ENCODE peak calls at places on chromosomes 4 and X, in four cellular contexts. P, J, Q and M are unnamed samples.

GRCh38 chr4:189143255-189143654 is 797.4 kb upstream of the FRG1 start:
- DNase-seq in P (no peak), Q (no peak), J (no peak), M (no peak)

GRCh38 chr4:108794136-108794535 is 31.3 kb upstream of the ETNPPL start:
- DNase-seq in P (no peak), Q (no peak), J (peak), M (no peak)

GRCh38 chrX:12447448-12448154 is 309.3 kb downstream of the FRMPD4 start:
- DNase-seq in Q (no peak), J (peak), P (no peak), M (peak)

GRCh38 chr4:108681321-108681809 is 31.0 kb downstream of the OSTC start:
- DNase-seq in Q (no peak), P (no peak), J (no peak), M (peak)

GRCh38 chrX:154711264-154711663 is 39.6 kb downstream of the GAB3 start:
- DNase-seq in J (no peak), Q (no peak), P (no peak), M (no peak)

GRCh38 chr4:11427201-11427996 is 1.3 kb downstream of the HS3ST1 start:
- DNase-seq in J (no peak), Q (peak), P (peak), M (no peak)

GRCh38 chr4:140078366-140078765 is 75.6 kb downstream of the MAML3 start:
- DNase-seq in J (peak), Q (peak), P (no peak), M (peak)

GRCh38 chrX:11470231-11470630 is 177.0 kb downstream of the AMELX start:
- DNase-seq in P (no peak), Q (no peak), J (peak), M (peak)

GRCh38 chrX:20461576-20461975 is 194.9 kb upstream of the RPS6KA3 start:
- DNase-seq in Q (no peak), P (no peak), J (no peak), M (no peak)

GRCh38 chr4:140237616-140238352 is 83.8 kb upstream of the MAML3 start:
- DNase-seq in P (peak), Q (peak), J (peak), M (peak)

GRCh38 chr4:40314951-40315350 is 20.2 kb upstream of the CHRNA9 start:
- DNase-seq in P (no peak), Q (no peak), J (no peak), M (no peak)

GRCh38 chr4:103137446-103137827 is 37.8 kb upstream of the BDH2 start:
- DNase-seq in P (no peak), J (peak), Q (no peak), M (peak)

GRCh38 chr4:3462790-3463415 is at the start of gene DOK7:
- DNase-seq in Q (peak), J (no peak), P (no peak), M (no peak)

GRCh38 chr4:19227701-19228100 is 1024.0 kb upstream of the SLIT2 start:
- DNase-seq in J (peak), P (no peak), Q (no peak), M (no peak)

GRCh38 chr4:186725422-186726149 is 1.9 kb upstream of the FAT1 start:
- DNase-seq in Q (peak), P (no peak), J (peak), M (peak)

GRCh38 chrX:12971282-12972003 is 3.5 kb upstream of the TMSB4X start:
- DNase-seq in P (peak), Q (no peak), J (no peak), M (no peak)

GRCh38 chr4:87505862-87506261 is 23.3 kb downstream of the SPARCL1 start:
- DNase-seq in P (no peak), J (no peak), Q (no peak), M (no peak)

GRCh38 chrX:38312436-38312835 is 14.9 kb downstream of the RPGR start:
- DNase-seq in J (peak), Q (no peak), P (no peak), M (peak)

GRCh38 chr4:144701683-144702233 is 55.8 kb downstream of the HHIP start:
- DNase-seq in P (no peak), J (no peak), Q (no peak), M (peak)

GRCh38 chr4:14339715-14340114 is 662.6 kb upstream of the CPEB2 start:
- DNase-seq in J (no peak), Q (no peak), P (no peak), M (no peak)

GRCh38 chr4:126223784-126224407 is 909.1 kb downstream of the FAT4 start:
- DNase-seq in Q (no peak), J (no peak), P (no peak), M (peak)

GRCh38 chrX:131783555-131784338 is 239.4 kb upstream of the STK26 start:
- DNase-seq in P (no peak), J (peak), Q (no peak), M (no peak)

GRCh38 chrX:131779313-131779712 is 235.4 kb downstream of the OR13H1 start:
- DNase-seq in Q (no peak), J (no peak), P (no peak), M (no peak)

GRCh38 chrX:131778269-131779218 is 234.7 kb downstream of the OR13H1 start:
- DNase-seq in J (peak), P (no peak), Q (no peak), M (no peak)
- H3K4me3 ChIP-seq in J (peak), P (no peak), Q (peak), M (no peak)

GRCh38 chrX:99857455-99857854 is 552.6 kb downstream of the PCDH19 start:
- DNase-seq in J (no peak), P (no peak), Q (no peak), M (no peak)
- TF ChIP-seq CTCF in J (no peak), P (no peak), Q (no peak), M (no peak)

GRCh38 chr4:1193206-1194027 is 21.0 kb upstream of the SPON2 start:
- DNase-seq in J (no peak), Q (peak), P (no peak), M (no peak)
- H3K4me3 ChIP-seq in J (no peak), Q (no peak), P (no peak), M (no peak)

DNA sequence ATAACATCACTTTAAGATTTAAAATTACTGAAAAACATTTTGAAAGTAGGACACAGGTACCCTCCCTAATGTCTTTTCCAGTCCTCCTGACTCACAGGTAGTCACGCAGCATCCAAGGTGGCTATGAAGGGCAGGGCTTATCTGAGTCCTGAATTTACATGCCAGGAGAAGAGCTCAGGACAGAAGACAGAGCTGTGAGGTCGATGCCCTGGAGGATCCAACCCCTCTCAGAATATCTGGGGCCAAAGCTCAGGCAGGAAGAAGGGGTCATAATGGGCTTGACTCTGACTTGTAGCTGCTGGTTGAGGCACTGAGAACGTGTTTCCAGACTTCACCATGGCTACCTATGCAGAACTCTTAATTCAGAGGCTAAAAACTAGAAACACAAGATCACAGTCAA is 177.5 kb downstream of the AASDH start:
- DNase-seq in J (no peak), Q (no peak), P (no peak), M (no peak)
- TF ChIP-seq CTCF in J (no peak), Q (no peak), P (no peak), M (no peak)